ENCODE peak calls at places on chromosomes 2 and 18, in nine cellular contexts. T is NCI-H510A treated with DMSO at 0.1 percent for 48 hours, H is Calu3, X is mammary epithelial cell, Z is substantia nigra, I is non-pigmented ciliary epithelial cell, J is AG08396, M is thyroid gland, O is cardiac fibroblast. Y is an unnamed sample.

GRCh38 chr2:239934571-239935171 is 90.5 kb downstream of the NDUFA10 start:
- DNase-seq in I (no peak), M (peak), H (no peak), O (peak), Z (no peak), X (no peak), J (peak), T (no peak), Y (peak)

GRCh38 chr2:160205511-160205910 is 5.4 kb upstream of the ITGB6 start:
- DNase-seq in X (peak), M (peak), O (peak), H (peak), I (peak), J (peak), T (no peak), Z (no peak), Y (peak)

GRCh38 chr18:74493689-74494088 is 2.5 kb upstream of the CNDP2 start:
- DNase-seq in Z (no peak), I (peak), T (peak), M (peak), O (peak), H (peak), X (peak), J (no peak), Y (no peak)

GRCh38 chr18:64474751-64475150 is 325.9 kb upstream of the LINC00305 start:
- DNase-seq in I (no peak), M (no peak), O (no peak), Z (no peak), H (no peak), X (no peak), J (no peak), T (peak), Y (no peak)

GRCh38 chr18:36809590-36810381 is 19.0 kb downstream of the TPGS2 start:
- DNase-seq in X (peak), O (peak), H (peak), I (no peak), M (peak), Z (no peak), T (peak), J (peak), Y (no peak)

GRCh38 chr2:222423632-222424280 is 587 bp upstream of the SGPP2 start:
- DNase-seq in I (no peak), H (peak), T (peak), O (no peak), Z (no peak), J (no peak), X (peak), M (peak), Y (no peak)

GRCh38 chr18:13835202-13835601 is 11.3 kb downstream of the MC5R start:
- DNase-seq in H (no peak), O (no peak), I (no peak), T (no peak), M (no peak), J (no peak), Z (no peak), X (no peak), Y (no peak)

GRCh38 chr2:99140860-99141109 is 722 bp upstream of the C2orf15 start:
- DNase-seq in O (peak), Z (no peak), T (no peak), I (no peak), H (no peak), X (no peak), M (no peak), J (peak), Y (no peak)

Y was measured in C1 segment of cervical spinal cord.